ENCODE peak calls at places on chromosome 3, in ten cellular contexts. V is hypothalamus; M is GM12865; L is amygdala; N is stimulated activated CD4-positive, alpha-beta T cell treated with anti-CD3 and anti-CD28 coated beads, Interleukin-4, amount 100 ng/mL, for 48 hours; D is spleen; Z is C1 segment of cervical spinal cord; W is GM03348; Q is T-helper 2 cell; S is NCI-H1105. T is an unnamed sample.

GRCh38 chr3:100427694-100428093 is 26.4 kb downstream of the LNP1 start:
- DNase-seq in D (no peak), N (no peak), Q (no peak), Z (no peak), V (no peak), L (no peak), M (no peak), W (no peak), S (no peak), T (peak)

GRCh38 chr3:98741121-98741716 is 21.9 kb upstream of the ST3GAL6 start:
- DNase-seq in L (no peak), N (no peak), Q (no peak), M (no peak), S (no peak), D (no peak), V (no peak), Z (no peak), W (peak), T (peak)

GRCh38 chr3:123688241-123688747 is 103.4 kb upstream of the HACD2 start:
- DNase-seq in W (peak), N (no peak), Z (no peak), S (no peak), M (peak), Q (no peak), D (no peak), V (no peak), L (no peak), T (peak)

GRCh38 chr3:16177962-16178627 is 3.6 kb downstream of the GALNT15 start:
- DNase-seq in M (peak), D (peak), V (no peak), Z (no peak), L (no peak), N (peak), S (no peak), Q (peak), W (peak), T (peak)

GRCh38 chr3:184467171-184467570 is 87.3 kb downstream of the CHRD start:
- DNase-seq in M (no peak), Z (no peak), N (no peak), Q (no peak), W (no peak), S (no peak), L (no peak), D (no peak), V (no peak), T (no peak)

GRCh38 chr3:73192036-73192738 is 130.7 kb downstream of the EBLN2 start:
- DNase-seq in N (no peak), D (no peak), Q (no peak), W (no peak), M (peak), V (no peak), S (no peak), L (no peak), Z (no peak), T (no peak)

GRCh38 chr3:5095879-5096278 is 26.2 kb upstream of the ARL8B start:
- DNase-seq in M (no peak), V (peak), D (no peak), Z (no peak), L (no peak), N (no peak), Q (no peak), S (no peak), W (peak), T (peak)

GRCh38 chr3:185444329-185444728 is 54.5 kb downstream of the TMEM41A start:
- DNase-seq in D (no peak), W (no peak), L (no peak), S (no peak), V (no peak), M (no peak), Q (no peak), Z (no peak), N (no peak), T (no peak)

GRCh38 chr3:172332256-172333041 is 115.8 kb downstream of the GHSR start:
- DNase-seq in M (peak), W (peak), N (peak), L (peak), Q (no peak), S (peak), Z (no peak), V (peak), D (no peak), T (peak)

GRCh38 chr3:173891272-173892100 is 493.9 kb downstream of the NLGN1 start:
- DNase-seq in Z (no peak), Q (no peak), V (no peak), N (no peak), S (peak), D (no peak), W (no peak), L (no peak), M (no peak), T (no peak)

GRCh38 chr3:9980251-9980650 is 6.4 kb downstream of the EMC3 start:
- DNase-seq in M (no peak), D (no peak), N (no peak), S (no peak), V (no peak), L (no peak), W (no peak), Z (no peak), Q (no peak), T (no peak)

GRCh38 chr3:128323206-128324081 is 143.2 kb downstream of the DNAJB8 start:
- DNase-seq in M (no peak), L (no peak), Z (no peak), Q (no peak), W (no peak), D (no peak), S (peak), V (no peak), N (no peak), T (no peak)

GRCh38 chr3:154943981-154944380 is 136.1 kb upstream of the MME start:
- DNase-seq in Q (no peak), D (no peak), S (no peak), W (no peak), V (no peak), Z (no peak), L (no peak), M (no peak), N (no peak), T (no peak)

GRCh38 chr3:51961607-51962569 is 5.4 kb downstream of the PCBP4 start:
- DNase-seq in N (no peak), M (no peak), Q (no peak), S (no peak), V (no peak), L (no peak), Z (no peak), D (no peak), W (no peak), T (no peak)

GRCh38 chr3:158168996-158169573 is 59.2 kb downstream of the RSRC1 start:
- DNase-seq in D (no peak), L (no peak), M (no peak), W (no peak), Q (no peak), V (no peak), S (no peak), N (no peak), Z (no peak), T (peak)

GRCh38 chr3:13041113-13041776 is 32.0 kb downstream of the IQSEC1 start:
- DNase-seq in W (no peak), Z (no peak), S (no peak), M (no peak), V (no peak), D (no peak), Q (no peak), L (no peak), N (no peak), T (peak)

GRCh38 chr3:37375184-37376120 is 201.1 kb upstream of the LRRFIP2 start:
- DNase-seq in V (no peak), Z (no peak), S (no peak), D (no peak), Q (no peak), M (no peak), L (no peak), N (no peak), W (no peak), T (no peak)

GRCh38 chr3:136994772-136995516 is 37.2 kb downstream of the IL20RB start:
- DNase-seq in Z (no peak), L (peak), W (peak), D (no peak), V (peak), Q (no peak), N (no peak), M (no peak), S (peak), T (peak)

GRCh38 chr3:119098620-119099222 is 47.2 kb upstream of the TEX55 start:
- DNase-seq in N (no peak), L (no peak), W (peak), M (peak), S (peak), V (no peak), D (no peak), Q (no peak), Z (no peak), T (peak)

GRCh38 chr3:35200056-35200455 is 439.3 kb upstream of the ARPP21 start:
- DNase-seq in L (no peak), N (no peak), S (no peak), W (no peak), D (no peak), M (no peak), Z (no peak), Q (no peak), V (no peak), T (peak)

GRCh38 chr3:28637742-28638141 is 289.1 kb upstream of the AZI2 start:
- DNase-seq in V (no peak), W (no peak), L (no peak), M (no peak), N (no peak), Z (no peak), S (no peak), Q (no peak), D (no peak), T (no peak)

GRCh38 chr3:188411750-188412149 is 257.8 kb downstream of the LPP start:
- DNase-seq in Q (no peak), S (no peak), M (no peak), N (no peak), Z (no peak), D (no peak), W (no peak), L (no peak), V (no peak), T (no peak)

GRCh38 chr3:48614044-48614443 is 4.6 kb upstream of the UQCRC1 start:
- DNase-seq in D (no peak), V (no peak), Q (no peak), L (no peak), W (peak), Z (no peak), M (no peak), S (no peak), N (no peak), T (no peak)

GRCh38 chr3:184241447-184242296 is 7.1 kb downstream of the ALG3 start:
- DNase-seq in Z (no peak), L (no peak), Q (no peak), V (no peak), W (peak), N (no peak), M (peak), D (peak), S (peak), T (peak)

T was measured in astrocyte of the hippocampus.